ENCODE peak calls at places on chromosomes 12 and 14, in four cellular contexts. B is NCI-H1092 treated with DMSO at 0.1 percent for 48 hours, O is occipital lobe, Q is uterus. D is an unnamed sample.
A peak's percentile ranks its signal among the peaks of the same experiment; 100 is the strongest.

GRCh38 chr14:65412881-65413738 is 580 bp downstream of the FUT8 start:
- DNase-seq in B (peak; percentile 95), O (peak; percentile 29), Q (peak; percentile 20), D (peak; percentile 66)

GRCh38 chr12:87182696-87183233 is 846.4 kb downstream of the C12orf50 start:
- DNase-seq in B (no peak), O (no peak), Q (no peak), D (no peak)

GRCh38 chr12:45260481-45260824 is 44.6 kb downstream of the ANO6 start:
- DNase-seq in B (no peak), O (no peak), Q (no peak), D (no peak)

GRCh38 chr12:121089031-121089812 is 43.5 kb upstream of the P2RX7 start:
- DNase-seq in B (no peak), O (no peak), Q (no peak), D (no peak)

GRCh38 chr14:32594766-32595165 is 265.7 kb downstream of the AKAP6 start:
- DNase-seq in B (no peak), O (no peak), Q (no peak), D (no peak)

GRCh38 chr14:76595266-76595665 is 166.0 kb upstream of the VASH1 start:
- DNase-seq in B (no peak), O (no peak), Q (no peak), D (no peak)

GRCh38 chr12:27185234-27186045 is 58.6 kb upstream of the STK38L start:
- DNase-seq in B (no peak), O (no peak), Q (no peak), D (no peak)

GRCh38 chr12:96425973-96426372 is 25.7 kb upstream of the CDK17 start:
- DNase-seq in B (no peak), O (no peak), Q (no peak), D (no peak)

GRCh38 chr12:94616217-94616729 is 34.1 kb downstream of the TMCC3 start:
- DNase-seq in B (no peak), O (peak; percentile 73), Q (no peak), D (no peak)

GRCh38 chr12:10673660-10674384 is at the start of gene STYK1:
- DNase-seq in B (peak; percentile 41), O (peak; percentile 23), Q (peak; percentile 32), D (peak; percentile 60)

GRCh38 chr12:109728921-109729836 is 15.6 kb downstream of the FAM222A start:
- DNase-seq in B (no peak), O (no peak), Q (no peak), D (no peak)

GRCh38 chr12:76274699-76275098 is 73.5 kb downstream of the BBS10 start:
- DNase-seq in B (no peak), O (no peak), Q (no peak), D (no peak)

GRCh38 chr14:58777541-58777979 is 139.8 kb downstream of the DACT1 start:
- DNase-seq in B (no peak), O (no peak), Q (no peak), D (no peak)

GRCh38 chr14:20802341-20803084 is at the start of gene RNASE1:
- DNase-seq in B (no peak), O (peak; percentile 33), Q (no peak), D (no peak)

GRCh38 chr14:49972840-49973239 is 80.0 kb downstream of the ARF6 start:
- DNase-seq in B (peak; percentile 68), O (no peak), Q (peak; percentile 38), D (no peak)

GRCh38 chr12:50926415-50926814 is 25.9 kb upstream of the HIGD1C start:
- DNase-seq in B (no peak), O (no peak), Q (no peak), D (no peak)

GRCh38 chr14:33715223-33715528 is 235.7 kb downstream of the EGLN3 start:
- DNase-seq in B (no peak), O (no peak), Q (no peak), D (no peak)

D was measured in germinal center.